ENCODE peak calls at places on chromosome 21, in seven cellular contexts. Z, B, P, R, M, J and W are unnamed samples.

GRCh38 chr21:42463861-42464515 is 32.0 kb downstream of the RSPH1 start:
- DNase-seq in J (peak; percentile 68), M (no peak), Z (no peak), R (peak; percentile 59), B (peak; percentile 72), P (no peak), W (peak; percentile 49)

GRCh38 chr21:42471206-42471605 is 24.8 kb downstream of the RSPH1 start:
- DNase-seq in J (no peak), M (no peak), P (no peak), Z (no peak), R (peak; percentile 40), B (no peak), W (no peak)

GRCh38 chr21:30733026-30733425 is 14.0 kb downstream of the KRTAP21-2 start:
- DNase-seq in M (no peak), B (no peak), R (no peak), J (no peak), Z (no peak), P (no peak), W (no peak)

GRCh38 chr21:38831526-38832467 is 26.1 kb downstream of the ETS2 start:
- DNase-seq in R (peak; percentile 91), Z (peak; percentile 95), P (no peak), M (no peak), J (peak; percentile 98), B (peak; percentile 69), W (no peak)

GRCh38 chr21:46600305-46600704 is 4.6 kb downstream of the S100B start:
- DNase-seq in R (no peak), J (no peak), Z (no peak), B (no peak), P (no peak), M (no peak), W (no peak)

GRCh38 chr21:42061866-42062542 is 9.1 kb upstream of the UMODL1 start:
- DNase-seq in P (no peak), R (no peak), Z (no peak), J (no peak), B (peak; percentile 91), M (peak; percentile 27), W (no peak)

GRCh38 chr21:31201548-31201947 is 142.5 kb downstream of the TIAM1 start:
- DNase-seq in Z (no peak), B (no peak), P (no peak), M (no peak), J (peak; percentile 50), R (no peak), W (no peak)

GRCh38 chr21:39763282-39763970 is 18.4 kb downstream of the IGSF5 start:
- DNase-seq in J (no peak), R (no peak), P (no peak), M (no peak), Z (no peak), B (no peak), W (no peak)

GRCh38 chr21:41437754-41438153 is 11.7 kb downstream of the MX1 start:
- DNase-seq in P (no peak), B (no peak), J (no peak), Z (no peak), M (no peak), R (no peak), W (no peak)

GRCh38 chr21:36749935-36750578 is 51.1 kb downstream of the SIM2 start:
- DNase-seq in Z (no peak), P (no peak), J (peak; percentile 44), B (no peak), R (no peak), M (peak; percentile 96), W (no peak)

GRCh38 chr21:17441370-17441769 is 71.5 kb upstream of the CXADR start:
- DNase-seq in B (no peak), P (no peak), J (peak; percentile 42), M (no peak), R (no peak), Z (no peak), W (no peak)

DNA sequence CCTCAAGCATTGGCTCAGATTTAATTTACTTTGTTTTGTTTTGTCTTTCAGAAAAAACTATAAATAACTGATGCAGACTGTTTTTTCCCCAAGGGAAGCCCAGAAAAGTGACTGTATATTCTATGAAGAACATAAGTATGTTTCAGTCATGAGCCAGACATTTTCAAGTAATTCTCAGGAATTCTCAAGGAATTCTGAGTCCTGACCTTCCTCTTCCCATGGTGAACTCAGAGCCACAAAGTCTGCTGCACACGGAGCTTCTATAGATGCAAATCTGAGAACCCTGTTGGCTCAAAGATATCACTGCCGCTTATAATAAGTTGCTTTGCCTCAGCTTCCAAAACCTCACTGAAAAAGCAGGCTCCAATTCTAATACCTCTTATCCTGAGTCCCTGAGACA is 418.4 kb upstream of the RUNX1 start:
- DNase-seq in B (no peak), R (no peak), J (peak; percentile 54), P (no peak), Z (no peak), M (no peak), W (no peak)
- TF ChIP-seq CTCF in B (no peak), R (no peak), J (no peak), P (no peak), Z (no peak), M (no peak), W (no peak)

DNA sequence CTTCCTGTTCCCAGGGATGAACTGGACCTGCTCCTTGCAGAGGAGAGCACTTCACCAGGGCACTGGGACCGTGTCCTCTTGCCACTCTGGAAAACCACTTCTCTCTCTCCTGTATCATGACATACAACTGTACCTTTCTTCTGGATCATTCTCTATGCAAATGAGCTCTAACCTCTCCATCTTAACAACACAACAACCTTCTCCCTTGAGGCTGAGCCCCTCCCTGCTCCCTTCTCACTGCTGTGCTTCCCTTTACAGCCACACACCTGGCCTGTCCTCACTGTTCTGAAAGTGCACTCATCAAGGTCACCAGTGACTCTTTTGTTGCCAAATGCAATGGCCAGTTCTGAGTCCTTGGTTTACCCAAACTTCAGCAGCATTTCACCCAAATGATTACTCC is 54.5 kb upstream of the MRPS6 start:
- DNase-seq in J (no peak), B (no peak), M (no peak), R (no peak), P (no peak), Z (no peak), W (no peak)
- H3K27ac ChIP-seq in J (no peak overlapping the region), B (peak overlapping the region; percentile 98), M (no peak overlapping the region), R (no peak overlapping the region), P (no peak overlapping the region), Z (no peak overlapping the region), W (no peak overlapping the region)

GRCh38 chr21:45322960-45323461 is 35.3 kb upstream of the POFUT2 start:
- DNase-seq in M (peak; percentile 15), Z (no peak), R (peak; percentile 98), J (no peak), P (peak; percentile 66), B (no peak), W (no peak)
- H3K4me1 ChIP-seq in M (peaks cover 14% of the 10 kb centered on the region), Z (no peaks in the 10 kb centered on the region), R (peaks cover 1% of the 10 kb centered on the region), J (peaks cover 45% of the 10 kb centered on the region), P (peaks cover 38% of the 10 kb centered on the region), B (no peaks in the 10 kb centered on the region), W (peaks cover 32% of the 10 kb centered on the region)

DNA sequence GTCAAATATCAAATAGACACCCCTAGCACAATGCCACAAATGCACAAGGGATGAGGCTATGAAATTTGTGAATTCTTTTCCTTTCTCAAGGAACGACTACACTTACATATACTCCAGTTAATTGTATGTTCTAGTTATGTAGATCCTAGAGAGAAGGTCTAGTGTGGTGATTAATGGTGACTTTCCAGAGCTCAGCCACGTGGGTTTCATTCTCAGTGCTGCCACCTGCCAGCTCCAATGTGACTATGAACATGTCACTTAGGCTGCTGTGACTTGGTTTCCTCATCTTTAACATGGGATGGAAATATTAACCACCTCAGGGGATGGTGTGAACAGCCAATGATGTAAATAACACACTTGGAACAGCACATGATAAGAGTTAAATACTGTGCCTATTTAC is 138.3 kb downstream of the APP start:
- DNase-seq in Z (no peak), P (no peak), R (no peak), B (no peak), M (no peak), J (no peak), W (no peak)
- TF ChIP-seq CTCF in Z (no peak), P (no peak), R (no peak), B (no peak), M (no peak), J (no peak), W (no peak)

GRCh38 chr21:29193907-29194306 is 63.5 kb downstream of the MAP3K7CL start:
- DNase-seq in Z (no peak), M (no peak), R (no peak), P (no peak), J (no peak), B (no peak), W (no peak)

GRCh38 chr21:29194847-29195246 is 64.4 kb downstream of the MAP3K7CL start:
- DNase-seq in M (no peak), P (no peak), R (no peak), J (peak; percentile 39), B (no peak), Z (no peak), W (no peak)

GRCh38 chr21:29194342-29194741 is 63.9 kb downstream of the MAP3K7CL start:
- DNase-seq in J (no peak), M (no peak), R (no peak), Z (no peak), B (no peak), P (no peak), W (no peak)

GRCh38 chr21:29196664-29197052 is 66.2 kb downstream of the MAP3K7CL start:
- DNase-seq in J (peak; percentile 28), M (no peak), R (no peak), P (no peak), Z (no peak), B (no peak), W (no peak)

DNA sequence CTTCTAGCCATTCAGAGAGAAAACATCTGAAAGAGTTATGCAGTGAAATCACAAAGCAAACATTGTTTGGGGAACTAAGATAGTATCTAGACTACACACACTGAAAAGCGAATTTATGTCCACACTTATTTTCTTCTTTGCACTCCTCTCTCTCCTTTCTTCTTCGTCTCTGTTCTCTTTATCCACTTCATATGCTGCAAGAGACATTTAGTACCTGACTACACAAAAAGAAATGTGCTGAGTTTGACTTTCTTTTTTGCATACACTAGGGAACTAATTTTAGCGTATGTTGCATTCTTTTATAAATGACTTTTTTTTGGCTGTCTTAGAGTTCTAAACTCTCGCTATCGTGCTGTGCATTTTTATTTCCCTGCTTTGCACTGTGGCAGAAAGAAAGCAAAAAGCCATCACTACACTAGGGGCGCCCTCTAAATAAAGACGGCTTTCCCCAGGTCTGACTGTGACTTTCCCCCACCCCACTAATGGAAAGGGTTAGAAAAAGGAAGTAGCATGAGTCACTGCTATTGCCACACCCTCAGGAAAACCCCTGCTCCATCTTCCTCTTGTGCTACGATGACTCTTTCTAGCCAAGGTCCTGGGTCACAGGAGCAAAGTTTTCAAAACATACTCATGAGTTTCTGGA is 65.7 kb downstream of the MAP3K7CL start:
- DNase-seq in M (no peak), J (peak; percentile 97), Z (peak; percentile 46), R (peak; percentile 72), B (no peak), P (no peak), W (peak; percentile 75)
- H3K27ac ChIP-seq in M (no peak overlapping the region), J (peak overlapping the region; percentile 3), Z (peak overlapping the region; percentile 28), R (peak overlapping the region; percentile 16), B (no peak overlapping the region), P (peak overlapping the region; percentile 71), W (peak overlapping the region; percentile 85)

GRCh38 chr21:29309703-29310102 is 11.0 kb downstream of the BACH1 start:
- DNase-seq in Z (no peak), J (no peak), M (no peak), B (no peak), R (no peak), P (no peak), W (no peak)
- H3K4me1 ChIP-seq in Z (peaks cover 8% of the 10 kb centered on the region), J (peaks cover 22% of the 10 kb centered on the region), M (peaks cover 9% of the 10 kb centered on the region), B (peaks cover 4% of the 10 kb centered on the region), R (no peaks in the 10 kb centered on the region), P (peaks cover 38% of the 10 kb centered on the region), W (peaks cover 89% of the 10 kb centered on the region)

GRCh38 chr21:23008803-23009202 is 2010.6 kb downstream of the NCAM2 start:
- DNase-seq in Z (no peak), P (no peak), M (no peak), J (no peak), R (no peak), B (no peak), W (no peak)
- TF ChIP-seq CTCF in Z (no peak), P (no peak), M (no peak), J (no peak), R (no peak), B (no peak), W (no peak)